ENCODE peak calls at places on chromosomes 7 and 10, in four cellular contexts. V is HCT116, J is K562, E is H1. S is an unnamed sample.
A peak's percentile ranks its signal among the peaks of the same experiment; 100 is the strongest.

GRCh38 chr7:134184767-134185166 is 57.6 kb downstream of the LRGUK start:
- DNase-seq in J (no peak), E (no peak), V (no peak), S (no peak)

GRCh38 chr10:26557641-26558014 is 119.5 kb downstream of the APBB1IP start:
- DNase-seq in V (no peak), E (no peak), J (no peak), S (no peak)

GRCh38 chr10:35059486-35059885 is 30.7 kb downstream of the CUL2 start:
- DNase-seq in V (no peak), E (no peak), J (no peak), S (no peak)

GRCh38 chr7:115754226-115754625 is 276.3 kb downstream of the TFEC start:
- DNase-seq in J (no peak), V (no peak), E (no peak), S (no peak)

GRCh38 chr10:124619195-124619594 is 125.0 kb downstream of the FAM53B start:
- DNase-seq in V (no peak), E (no peak), J (no peak), S (no peak)

GRCh38 chr10:87844837-87845623 is 18.3 kb downstream of the KLLN start:
- DNase-seq in V (no peak), E (no peak), J (no peak), S (no peak)

GRCh38 chr10:98602224-98602623 is 155.5 kb upstream of the HPS1 start:
- DNase-seq in J (no peak), E (no peak), V (no peak), S (no peak)

GRCh38 chr7:78326870-78327269 is 528.3 kb downstream of the PHTF2 start:
- DNase-seq in J (no peak), V (no peak), E (no peak), S (no peak)

GRCh38 chr10:4639960-4640359 is 186.0 kb upstream of the AKR1E2 start:
- DNase-seq in J (no peak), E (no peak), V (no peak), S (no peak)

GRCh38 chr10:78755075-78755695 is 313.6 kb upstream of the ZMIZ1 start:
- DNase-seq in E (no peak), V (no peak), J (no peak), S (no peak)

GRCh38 chr10:133379801-133380666 is 972 bp downstream of the PAOX start:
- DNase-seq in J (no peak), E (no peak), V (no peak), S (no peak)

GRCh38 chr10:85646312-85646711 is 720.3 kb downstream of the GRID1 start:
- DNase-seq in V (no peak), J (no peak), E (no peak), S (no peak)

GRCh38 chr10:29917311-29917710 is 142.1 kb downstream of the JCAD start:
- DNase-seq in E (no peak), J (no peak), V (no peak), S (no peak)

GRCh38 chr10:119656760-119657159 is 5.6 kb downstream of the BAG3 start:
- DNase-seq in V (no peak), E (no peak), J (peak; percentile 74), S (no peak)

GRCh38 chr10:36023939-36024338 is 381.8 kb upstream of the FZD8 start:
- DNase-seq in J (no peak), E (no peak), V (no peak), S (peak; percentile 24)

GRCh38 chr7:75711634-75712494 is 26.9 kb downstream of the HIP1 start:
- DNase-seq in V (no peak), J (no peak), E (no peak), S (no peak)

GRCh38 chr7:43792471-43792870 is 34.0 kb downstream of the BLVRA start:
- DNase-seq in E (no peak), V (no peak), J (no peak), S (no peak)

GRCh38 chr10:12252882-12253546 is 57.0 kb downstream of the CDC123 start:
- DNase-seq in J (peak; percentile 52), V (no peak), E (no peak), S (peak; percentile 56)

GRCh38 chr10:27252267-27253000 is 11.8 kb upstream of the ACBD5 start:
- DNase-seq in E (no peak), V (no peak), J (peak; percentile 77), S (no peak)

GRCh38 chr7:128427289-128427891 is 17.6 kb upstream of the IMPDH1 start:
- DNase-seq in V (peak; percentile 36), E (no peak), J (peak; percentile 80), S (peak; percentile 61)

GRCh38 chr7:120993011-120993574 is 4.6 kb downstream of the CPED1 start:
- DNase-seq in E (no peak), V (no peak), J (no peak), S (no peak)

GRCh38 chr10:29648114-29648982 is 13.6 kb upstream of the SVIL start:
- DNase-seq in V (no peak), J (no peak), E (no peak), S (no peak)

GRCh38 chr7:117472335-117472734 is 7.5 kb upstream of the CFTR start:
- DNase-seq in E (no peak), V (no peak), J (no peak), S (no peak)

GRCh38 chr7:142549007-142549406 is 200.3 kb upstream of the PRSS1 start:
- DNase-seq in E (no peak), J (no peak), V (no peak), S (no peak)

GRCh38 chr7:129783097-129783919 is 169.5 kb downstream of the UBE2H start:
- DNase-seq in J (no peak), V (no peak), E (no peak), S (no peak)

GRCh38 chr10:86556933-86557649 is 35.5 kb upstream of the WAPL start:
- DNase-seq in V (no peak), E (no peak), J (no peak), S (no peak)

GRCh38 chr10:102230861-102231356 is 4.8 kb downstream of the ELOVL3 start:
- DNase-seq in J (peak; percentile 62), V (peak; percentile 31), E (no peak), S (peak; percentile 61)

GRCh38 chr7:86745019-86745745 is 101.5 kb downstream of the GRM3 start:
- DNase-seq in V (no peak), J (no peak), E (no peak), S (no peak)

GRCh38 chr7:76333388-76334101 is 25.2 kb downstream of the YWHAG start:
- DNase-seq in E (no peak), J (no peak), V (no peak), S (no peak)

GRCh38 chr7:84274029-84274638 is 79.5 kb upstream of the SEMA3A start:
- DNase-seq in V (no peak), E (no peak), J (no peak), S (no peak)

GRCh38 chr7:42745357-42746022 is 166.4 kb downstream of the C7orf25 start:
- DNase-seq in V (peak; percentile 16), J (peak; percentile 60), E (no peak), S (peak; percentile 54)

GRCh38 chr7:44064791-44065430 is 456 bp downstream of the PGAM2 start:
- DNase-seq in J (no peak), V (no peak), E (no peak), S (no peak)

GRCh38 chr7:152158801-152159587 is 133.5 kb downstream of the GALNT11 start:
- DNase-seq in V (no peak), E (no peak), J (no peak), S (no peak)

GRCh38 chr7:106347229-106347833 is 62.5 kb upstream of the NAMPT start:
- DNase-seq in V (no peak), J (no peak), E (no peak), S (no peak)
- TF ChIP-seq SP1 in V (no peak), J (no peak), E (no peak), S (no peak)

GRCh38 chr7:48090095-48090805 is 1.2 kb downstream of the UPP1 start:
- DNase-seq in J (peak; percentile 14), E (no peak), V (no peak), S (no peak)

GRCh38 chr7:48091506-48092433 is 2.7 kb downstream of the UPP1 start:
- DNase-seq in E (no peak), J (no peak), V (no peak), S (no peak)

GRCh38 chr7:48087349-48087748 is 1.7 kb upstream of the UPP1 start:
- DNase-seq in E (no peak), V (no peak), J (no peak), S (no peak)

GRCh38 chr7:48088559-48089414 is at the start of gene UPP1:
- DNase-seq in J (peak; percentile 89), V (peak; percentile 73), E (no peak), S (peak; percentile 78)

GRCh38 chr7:48089415-48089975 is 430 bp downstream of the UPP1 start:
- DNase-seq in E (no peak), V (no peak), J (peak; percentile 10), S (peak; percentile 23)
- TF ChIP-seq SP1 in E (no peak), V (no peak), J (no peak), S (no peak)

GRCh38 chr7:1495564-1496242 is 8.5 kb downstream of the INTS1 start:
- DNase-seq in J (no peak), V (no peak), E (no peak), S (no peak)
- TF ChIP-seq SP1 in J (no peak), V (no peak), E (no peak), S (no peak)

DNA sequence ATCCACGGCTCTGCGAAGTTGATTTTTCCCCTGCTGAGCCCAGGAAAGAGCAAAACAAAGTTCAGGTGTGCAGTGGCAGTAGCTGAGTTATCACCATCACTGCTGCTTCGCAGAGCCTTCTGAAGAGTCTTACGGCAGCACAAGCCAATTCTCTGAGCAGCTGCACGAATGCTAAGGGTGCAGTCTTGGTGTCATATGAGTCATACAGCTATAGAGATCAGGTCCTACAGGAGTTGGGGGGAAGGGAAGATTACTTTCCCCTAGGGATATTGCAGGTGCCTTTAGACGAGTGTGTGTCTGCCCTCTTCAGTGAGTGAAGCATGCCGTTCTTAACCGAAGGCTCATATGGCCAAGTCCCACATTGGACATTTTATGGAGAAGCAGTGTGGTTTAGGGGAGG is 227.8 kb downstream of the CELF2 start:
- DNase-seq in V (no peak), E (no peak), J (peak; percentile 17), S (no peak)
- TF ChIP-seq SP1 in V (no peak), E (no peak), J (no peak), S (no peak)

GRCh38 chr7:156096806-156097538 is 284.7 kb upstream of the SHH start:
- DNase-seq in E (no peak), J (no peak), V (no peak), S (no peak)

GRCh38 chr7:156091515-156092080 is 279.3 kb upstream of the SHH start:
- DNase-seq in E (no peak), J (no peak), V (no peak), S (no peak)

GRCh38 chr7:156092307-156092706 is 280.0 kb upstream of the SHH start:
- DNase-seq in V (no peak), J (no peak), E (no peak), S (no peak)

GRCh38 chr7:156095908-156096539 is 283.8 kb upstream of the SHH start:
- DNase-seq in E (no peak), J (no peak), V (no peak), S (no peak)

GRCh38 chr7:156094350-156095146 is 282.3 kb upstream of the SHH start:
- DNase-seq in V (no peak), E (no peak), J (no peak), S (no peak)
- TF ChIP-seq SP1 in V (no peak), E (no peak), J (no peak), S (no peak)